ENCODE peak calls at places on chromosomes 6 and 20, in nine cellular contexts. K, F, M, G, Q, P, N, Y and I are unnamed samples.

GRCh38 chr6:73024598-73024997 is 200.7 kb downstream of the KHDC1L start:
- DNase-seq in F (no peak), Y (no peak), M (no peak), N (peak; percentile 58), Q (no peak), K (no peak), P (peak; percentile 74), G (no peak), I (no peak)

GRCh38 chr6:38283734-38284362 is 355.9 kb downstream of the BTBD9 start:
- DNase-seq in K (no peak), Q (no peak), Y (no peak), M (peak; percentile 85), N (peak; percentile 27), F (no peak), P (peak; percentile 98), G (no peak), I (no peak)

GRCh38 chr6:44512868-44513641 is 125.5 kb downstream of the CDC5L start:
- DNase-seq in N (peak; percentile 61), G (no peak), Q (no peak), M (peak; percentile 12), Y (no peak), F (peak; percentile 3), K (no peak), P (peak; percentile 25), I (no peak)

GRCh38 chr6:10421508-10422281 is 6.8 kb upstream of the TFAP2A start:
- DNase-seq in N (no peak), G (no peak), Q (no peak), K (no peak), Y (no peak), M (no peak), F (no peak), P (no peak), I (peak; percentile 49)

GRCh38 chr6:112203577-112204349 is 50.6 kb downstream of the LAMA4 start:
- DNase-seq in M (peak; percentile 72), N (peak; percentile 94), G (peak; percentile 44), K (peak; percentile 14), P (peak; percentile 96), Q (no peak), F (no peak), Y (no peak), I (no peak)

GRCh38 chr6:24330137-24330732 is 27.6 kb downstream of the DCDC2 start:
- DNase-seq in M (no peak), P (no peak), G (no peak), F (no peak), Y (no peak), K (peak; percentile 14), N (peak; percentile 55), Q (no peak), I (no peak)

GRCh38 chr6:115753446-115753845 is 307.2 kb downstream of the FRK start:
- DNase-seq in P (peak; percentile 1), N (no peak), G (no peak), F (no peak), Q (no peak), Y (no peak), M (no peak), K (no peak), I (no peak)

GRCh38 chr6:113980937-113981554 is 10.1 kb upstream of the HDAC2 start:
- DNase-seq in Y (peak; percentile 67), M (no peak), K (peak; percentile 54), F (peak; percentile 35), P (peak; percentile 45), G (peak; percentile 30), N (peak; percentile 36), Q (peak; percentile 70), I (peak; percentile 85)

GRCh38 chr6:90144396-90144795 is 152.2 kb downstream of the BACH2 start:
- DNase-seq in G (peak; percentile 36), Y (no peak), M (no peak), K (no peak), N (no peak), Q (no peak), P (peak; percentile 64), F (no peak), I (no peak)

GRCh38 chr20:57744206-57744605 is 34.4 kb upstream of the PMEPA1 start:
- DNase-seq in N (no peak), Q (no peak), G (no peak), F (no peak), Y (no peak), P (no peak), M (no peak), K (no peak), I (no peak)

GRCh38 chr20:55514498-55514897 is 490.8 kb downstream of the CBLN4 start:
- DNase-seq in G (no peak), F (no peak), N (no peak), P (peak; percentile 82), M (no peak), Y (no peak), K (no peak), Q (no peak), I (no peak)
- TF ChIP-seq EZH2phosphoT487 in G (no peak), F (no peak), N (no peak), P (no peak), M (no peak), Y (no peak), K (no peak), Q (no peak), I (no peak)

DNA sequence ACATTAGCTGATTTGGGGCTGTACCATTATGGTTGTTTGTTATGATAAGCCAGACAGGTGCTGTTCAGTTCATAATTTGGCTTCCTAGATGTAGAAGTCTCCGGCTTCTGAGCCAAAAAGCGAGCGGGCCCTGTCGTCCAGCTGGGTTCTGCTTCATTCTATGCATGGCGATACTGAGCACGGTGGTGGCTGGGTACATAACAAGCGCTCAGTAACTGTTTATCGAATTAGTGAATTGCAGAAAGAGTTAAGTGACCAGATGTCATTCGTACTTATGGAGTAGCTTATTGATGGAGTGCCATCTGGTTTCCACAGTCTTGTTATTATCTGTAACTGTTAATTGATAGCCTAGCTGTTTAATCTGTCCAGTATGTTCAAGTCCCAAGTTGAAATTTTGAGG is 85.0 kb downstream of the DTD1 start:
- DNase-seq in Q (no peak), M (no peak), Y (peak; percentile 14), G (no peak), K (no peak), P (no peak), N (no peak), F (no peak), I (no peak)
- TF ChIP-seq EZH2phosphoT487 in Q (no peak), M (no peak), Y (no peak), G (no peak), K (no peak), P (no peak), N (no peak), F (no peak), I (no peak)

GRCh38 chr6:150046943-150047342 is 21.6 kb upstream of the RAET1L start:
- DNase-seq in K (no peak), F (no peak), G (no peak), M (no peak), P (no peak), Y (no peak), N (no peak), Q (no peak), I (no peak)

GRCh38 chr6:150050846-150051245 is 18.1 kb downstream of the ULBP3 start:
- DNase-seq in F (no peak), G (no peak), M (no peak), Q (no peak), N (no peak), Y (no peak), K (no peak), P (no peak), I (no peak)

GRCh38 chr6:150043501-150044412 is 18.4 kb upstream of the RAET1L start:
- DNase-seq in G (no peak), N (no peak), F (no peak), Y (no peak), K (no peak), Q (no peak), P (no peak), M (no peak), I (no peak)

GRCh38 chr6:150044621-150045145 is 19.4 kb upstream of the RAET1L start:
- DNase-seq in G (no peak), K (no peak), F (no peak), M (no peak), N (no peak), Q (no peak), Y (no peak), P (no peak), I (no peak)

DNA sequence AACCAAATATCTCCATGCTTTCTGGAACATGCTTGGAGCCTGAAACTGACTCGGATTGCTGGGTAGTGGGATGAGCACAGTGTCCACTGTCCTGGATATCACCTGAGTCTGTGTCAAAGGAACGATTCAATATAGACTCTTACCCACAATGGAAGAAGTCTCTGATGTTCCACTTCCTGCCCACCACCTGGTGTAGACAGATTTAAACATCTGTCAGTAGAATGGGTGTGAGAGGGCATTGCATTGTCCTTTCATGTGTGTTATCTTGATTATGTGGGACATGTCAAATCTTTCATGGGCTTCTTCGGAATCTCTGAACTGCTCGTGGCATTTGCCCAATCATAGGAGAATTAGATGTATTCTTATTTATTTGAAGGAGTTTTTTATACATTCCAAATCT is 20.8 kb downstream of the ULBP3 start:
- DNase-seq in N (no peak), M (no peak), Q (no peak), F (peak; percentile 66), G (no peak), P (no peak), Y (no peak), K (no peak), I (no peak)
- TF ChIP-seq EZH2phosphoT487 in N (no peak), M (no peak), Q (no peak), F (no peak), G (no peak), P (no peak), Y (no peak), K (no peak), I (no peak)

DNA sequence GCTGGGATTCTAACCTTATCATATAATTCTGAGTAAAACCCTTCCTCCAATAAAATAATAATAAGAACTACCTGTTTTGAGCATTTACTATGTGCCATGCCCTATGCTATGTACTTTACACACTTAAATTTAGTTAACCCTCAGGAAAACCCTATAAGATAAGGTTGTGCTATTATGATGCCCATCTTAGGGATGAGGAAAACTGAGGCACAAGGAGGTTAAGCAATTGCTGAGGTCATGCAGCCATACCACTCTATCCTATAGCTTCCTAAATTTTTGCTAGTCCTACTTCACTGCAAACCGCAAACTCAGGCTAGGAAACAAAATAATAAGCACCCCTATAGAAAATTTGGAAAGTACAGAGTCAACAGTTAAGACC is 38.9 kb upstream of the GFOD1 start:
- DNase-seq in K (no peak), Y (no peak), P (no peak), N (no peak), Q (no peak), M (no peak), F (no peak), G (no peak), I (no peak)
- TF ChIP-seq EZH2phosphoT487 in K (no peak), Y (no peak), P (no peak), N (no peak), Q (no peak), M (no peak), F (no peak), G (no peak), I (no peak)

GRCh38 chr6:56335733-56336132 is 88.4 kb upstream of the COL21A1 start:
- DNase-seq in M (peak; percentile 59), G (no peak), K (no peak), F (no peak), N (peak; percentile 88), P (peak; percentile 95), Q (no peak), Y (no peak), I (no peak)
- TF ChIP-seq EZH2phosphoT487 in M (no peak), G (no peak), K (no peak), F (no peak), N (no peak), P (no peak), Q (no peak), Y (no peak), I (no peak)